ENCODE peak calls at places on chromosomes 7 and 10, in six cellular contexts. N is fibroblast of lung, I is OCI-LY7, G is PC-9, L is heart right ventricle, V is upper lobe of left lung. W is an unnamed sample.

GRCh38 chr10:20598590-20598989 is 298.5 kb downstream of the NEBL start:
- DNase-seq in N (peak; percentile 92), I (no peak), G (no peak), L (peak; percentile 48), V (no peak), W (no peak)

GRCh38 chr10:123840714-123841113 is 50.9 kb downstream of the CPXM2 start:
- DNase-seq in N (no peak), I (no peak), G (no peak), L (no peak), V (no peak), W (no peak)

GRCh38 chr7:119256001-119256400 is 1017.0 kb upstream of the KCND2 start:
- DNase-seq in N (no peak), I (no peak), G (no peak), L (no peak), V (no peak), W (no peak)

GRCh38 chr7:136883046-136883445 is 14.6 kb downstream of the CHRM2 start:
- DNase-seq in N (no peak), I (no peak), G (no peak), L (no peak), V (no peak), W (no peak)

GRCh38 chr10:112279482-112279881 is 3.7 kb upstream of the TECTB start:
- DNase-seq in N (no peak), I (no peak), G (no peak), L (no peak), V (no peak), W (no peak)

GRCh38 chr7:64180989-64181388 is 26.0 kb upstream of the ZNF735 start:
- DNase-seq in N (peak; percentile 0), I (peak; percentile 59), G (no peak), L (no peak), V (no peak), W (no peak)

GRCh38 chr7:121187676-121188075 is 141.1 kb upstream of the WNT16 start:
- DNase-seq in N (peak; percentile 74), I (no peak), G (no peak), L (no peak), V (no peak), W (no peak)

GRCh38 chr10:112951349-112952281 is 1.6 kb downstream of the TCF7L2 start:
- DNase-seq in N (peak; percentile 86), I (peak; percentile 37), G (peak; percentile 64), L (peak; percentile 63), V (peak; percentile 90), W (peak; percentile 20)

GRCh38 chr7:41045556-41046123 is 657.2 kb downstream of the INHBA start:
- DNase-seq in N (no peak), I (peak; percentile 2), G (peak; percentile 73), L (no peak), V (no peak), W (no peak)

GRCh38 chr7:2814186-2814530 is 29.9 kb downstream of the GNA12 start:
- DNase-seq in N (no peak), I (no peak), G (peak; percentile 25), L (no peak), V (no peak), W (no peak)

GRCh38 chr7:117401293-117402002 is 25.8 kb downstream of the ASZ1 start:
- DNase-seq in N (peak; percentile 5), I (no peak), G (no peak), L (no peak), V (no peak), W (no peak)

GRCh38 chr7:44293561-44294324 is 31.7 kb downstream of the CAMK2B start:
- DNase-seq in N (no peak), I (no peak), G (no peak), L (peak; percentile 16), V (no peak), W (no peak)

GRCh38 chr7:139544645-139545044 is 21.2 kb downstream of the CLEC2L start:
- DNase-seq in N (no peak), I (no peak), G (peak; percentile 25), L (no peak), V (no peak), W (no peak)

GRCh38 chr7:64890761-64891666 is 12.1 kb upstream of the ZNF273 start:
- DNase-seq in N (no peak), I (no peak), G (no peak), L (no peak), V (no peak), W (no peak)

GRCh38 chr10:103102195-103102594 is 90.9 kb downstream of the NT5C2 start:
- DNase-seq in N (no peak), I (no peak), G (no peak), L (no peak), V (no peak), W (no peak)

GRCh38 chr10:78277734-78278404 is 244.2 kb downstream of the RPS24 start:
- DNase-seq in N (peak; percentile 66), I (no peak), G (no peak), L (peak; percentile 76), V (no peak), W (no peak)

GRCh38 chr10:119701861-119702260 is 24.0 kb upstream of the INPP5F start:
- DNase-seq in N (peak; percentile 37), I (no peak), G (no peak), L (no peak), V (no peak), W (no peak)

GRCh38 chr10:80921032-80921431 is 383.3 kb downstream of the SH2D4B start:
- DNase-seq in N (no peak), I (no peak), G (no peak), L (no peak), V (no peak), W (no peak)

GRCh38 chr10:16649757-16650156 is 128.1 kb upstream of the C1QL3 start:
- DNase-seq in N (peak; percentile 3), I (no peak), G (no peak), L (no peak), V (no peak), W (no peak)

DNA sequence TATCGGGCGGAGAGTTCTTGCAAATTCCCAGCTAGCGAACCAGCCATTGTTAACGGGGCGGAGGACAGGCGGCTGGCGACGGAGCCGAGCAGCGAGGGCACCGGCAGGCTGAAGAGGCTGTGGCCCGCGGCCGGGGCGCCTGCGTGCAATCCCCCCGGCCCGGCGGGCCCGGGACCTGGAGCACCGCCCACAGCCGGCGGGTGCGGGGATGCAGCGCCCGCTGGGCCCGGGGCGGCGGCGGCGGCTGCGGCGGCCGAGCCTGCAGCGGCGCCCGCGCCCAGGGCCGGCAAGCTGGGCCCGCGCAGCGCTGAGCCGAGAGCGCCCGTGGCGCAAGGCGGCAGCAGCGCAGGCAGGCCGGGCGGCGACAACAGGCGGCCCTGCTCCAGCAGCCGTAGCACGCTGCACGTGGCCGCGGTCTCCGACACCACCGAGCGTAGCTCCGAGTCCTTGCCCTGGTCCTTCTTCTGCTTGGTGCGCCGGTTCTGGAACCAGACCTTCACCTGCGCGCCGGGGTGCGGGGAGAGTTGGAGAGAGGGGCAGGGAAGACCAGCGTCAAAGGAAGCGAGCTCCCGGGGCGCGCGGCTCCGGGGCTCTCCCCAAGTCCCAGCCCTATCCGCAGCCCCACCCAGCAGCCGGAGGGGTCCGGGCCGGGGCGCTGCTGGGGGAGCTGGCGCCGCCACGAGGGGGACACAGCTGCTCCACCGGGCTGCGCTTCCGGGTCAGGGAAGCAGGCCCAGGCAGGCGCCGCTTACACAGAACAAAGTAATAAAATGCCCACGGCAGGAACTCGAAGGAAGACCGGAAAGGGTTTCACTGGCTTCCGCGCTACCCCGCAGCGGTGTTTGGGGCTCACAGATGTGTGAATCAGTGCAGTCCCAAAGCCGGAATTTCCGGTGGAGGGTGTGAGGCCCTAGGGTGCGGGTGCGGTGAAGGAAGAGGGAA is 3.7 kb downstream of the VAX1 start:
- DNase-seq in N (no peak), I (no peak), G (no peak), L (no peak), V (peak; percentile 75), W (peak; percentile 14)
- TF ChIP-seq CTCF in N (no peak), I (no peak), G (no peak), L (no peak), V (no peak), W (no peak)

DNA sequence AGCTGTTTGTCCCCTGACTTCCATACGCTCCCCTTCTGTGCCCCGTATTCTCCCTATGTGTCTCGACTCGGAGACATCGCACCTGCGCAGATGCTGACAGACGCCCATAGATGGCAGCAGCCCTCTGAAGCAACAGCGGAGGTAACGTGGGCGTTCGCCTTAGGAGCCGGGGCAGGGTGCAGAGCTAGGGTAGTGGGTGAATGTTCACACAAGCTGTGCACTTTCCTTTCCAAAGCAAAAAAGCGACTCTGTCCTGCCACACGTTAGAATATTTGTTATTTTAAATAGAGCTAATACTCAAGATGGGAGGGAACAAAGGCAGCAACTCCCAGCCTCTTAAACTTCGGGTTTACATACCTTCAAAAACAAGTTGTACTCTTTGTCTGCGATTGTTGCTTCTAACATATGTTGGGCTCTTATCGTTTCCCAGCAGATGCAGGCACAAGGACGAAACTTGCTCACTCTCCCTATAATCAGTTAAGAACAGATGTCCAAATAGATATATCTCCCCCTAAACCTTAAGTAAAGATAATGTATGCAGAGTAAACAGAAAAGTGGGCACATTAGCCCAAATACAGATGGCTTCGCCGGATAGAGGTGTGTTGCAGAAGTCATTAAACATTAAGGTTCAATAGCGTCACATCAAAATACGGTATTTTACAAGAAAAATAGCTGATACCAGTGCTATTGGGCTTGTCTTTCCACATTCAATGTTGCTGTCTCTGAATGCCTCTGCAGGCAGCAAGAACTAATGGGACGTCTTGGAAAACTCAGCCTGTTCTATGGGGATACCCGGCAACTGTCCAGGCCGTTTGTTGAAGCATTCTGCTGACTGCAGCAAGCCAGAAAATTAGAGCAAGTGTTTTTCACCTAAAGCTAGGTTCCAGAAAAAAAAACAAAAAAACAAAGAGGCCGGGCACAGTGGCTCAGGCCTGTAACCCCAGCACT is 340.3 kb upstream of the PRKCQ start:
- DNase-seq in N (peak; percentile 73), I (peak; percentile 86), G (no peak), L (peak; percentile 62), V (peak; percentile 22), W (peak; percentile 52)
- H3K4me3 ChIP-seq in N (no peak overlapping the region), I (no peak overlapping the region), G (no peak overlapping the region), L (no peak overlapping the region), V (no peak overlapping the region), W (no peak overlapping the region)

GRCh38 chr10:110410329-110411046 is 87.2 kb upstream of the DUSP5 start:
- DNase-seq in N (peak; percentile 97), I (no peak), G (peak; percentile 96), L (no peak), V (no peak), W (no peak)
- H3K36me3 ChIP-seq in N (no peaks in the 10 kb centered on the region), I (no peaks in the 10 kb centered on the region), G (no peaks in the 10 kb centered on the region), L (no peaks in the 10 kb centered on the region), V (no peaks in the 10 kb centered on the region), W (no peaks in the 10 kb centered on the region)

DNA sequence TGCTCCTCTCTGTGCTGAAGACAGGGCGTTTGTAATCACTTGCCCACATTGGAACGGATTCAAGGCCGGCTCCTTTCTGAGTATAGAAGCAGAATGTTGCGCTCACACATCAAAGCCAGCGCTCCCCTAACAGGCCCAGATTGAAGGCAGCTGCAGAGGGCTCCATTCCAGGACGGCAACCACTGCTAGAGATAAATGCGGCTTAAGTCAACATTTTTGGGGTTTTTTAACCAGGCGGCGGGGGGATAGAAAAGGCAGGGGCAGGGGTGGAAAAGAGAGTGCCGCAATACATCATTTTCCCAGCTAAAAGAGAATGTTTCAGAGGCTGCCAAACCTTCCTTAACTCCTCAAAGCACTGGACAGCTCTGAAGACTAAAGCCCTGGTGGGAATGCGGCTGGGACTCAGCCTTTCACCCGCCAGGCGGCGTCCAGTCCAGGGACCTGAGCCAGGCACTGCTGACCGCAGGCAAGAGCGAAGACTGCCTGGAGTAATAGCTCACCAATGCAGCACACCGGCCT is 189.6 kb downstream of the TNS3 start:
- DNase-seq in N (peak; percentile 98), I (no peak), G (no peak), L (peak; percentile 76), V (peak; percentile 89), W (no peak)
- TF ChIP-seq CTCF in N (peak; percentile 89), I (no peak), G (no peak), L (peak; percentile 37), V (peak; percentile 37), W (no peak)

GRCh38 chr7:30163231-30163894 is 28.6 kb downstream of the MTURN start:
- DNase-seq in N (no peak), I (peak; percentile 18), G (no peak), L (no peak), V (no peak), W (peak; percentile 53)
- H3K4me3 ChIP-seq in N (no peak overlapping the region), I (no peak overlapping the region), G (no peak overlapping the region), L (no peak overlapping the region), V (no peak overlapping the region), W (no peak overlapping the region)

GRCh38 chr7:55144333-55144954 is 125.6 kb downstream of the EGFR start:
- DNase-seq in N (no peak), I (no peak), G (no peak), L (no peak), V (peak; percentile 59), W (no peak)
- H3K36me3 ChIP-seq in N (peaks cover 30% of the 10 kb centered on the region), I (no peaks in the 10 kb centered on the region), G (peaks cover 90% of the 10 kb centered on the region), L (no peaks in the 10 kb centered on the region), V (peaks cover 54% of the 10 kb centered on the region), W (no peaks in the 10 kb centered on the region)